ENCODE peak calls at places on chromosomes 2 and 18, in five cellular contexts. W is neural progenitor cell, M is coronary artery, O is upper lobe of right lung, Q is tibial nerve. Y is an unnamed sample.

GRCh38 chr18:8881103-8881502 is 175.7 kb downstream of the MTCL1 start:
- DNase-seq in W (no peak), M (no peak), O (no peak), Q (no peak), Y (no peak)

GRCh38 chr18:62954341-62954740 is 239.0 kb downstream of the PHLPP1 start:
- DNase-seq in W (no peak), M (no peak), O (no peak), Q (no peak), Y (peak; percentile 24)

GRCh38 chr18:21858544-21858943 is 118.0 kb downstream of the MIB1 start:
- DNase-seq in W (no peak), M (no peak), O (no peak), Q (no peak), Y (no peak)

GRCh38 chr18:61606759-61607158 is 273.5 kb downstream of the CDH20 start:
- DNase-seq in W (peak; percentile 56), M (no peak), O (peak; percentile 70), Q (peak; percentile 59), Y (peak; percentile 96)

GRCh38 chr18:13145636-13146190 is 72.8 kb upstream of the LDLRAD4 start:
- DNase-seq in W (no peak), M (no peak), O (no peak), Q (no peak), Y (no peak)

GRCh38 chr18:76466410-76466991 is 28.5 kb downstream of the ZNF516 start:
- DNase-seq in W (no peak), M (peak; percentile 67), O (no peak), Q (no peak), Y (no peak)

GRCh38 chr2:190929919-190930318 is 49.3 kb downstream of the GLS start:
- DNase-seq in W (no peak), M (no peak), O (no peak), Q (no peak), Y (no peak)

GRCh38 chr18:27772081-27772480 is 404.8 kb downstream of the CDH2 start:
- DNase-seq in W (no peak), M (no peak), O (no peak), Q (no peak), Y (no peak)

GRCh38 chr18:39675358-39675757 is 2109.8 kb upstream of the CELF4 start:
- DNase-seq in W (no peak), M (no peak), O (no peak), Q (no peak), Y (no peak)

GRCh38 chr2:54665436-54665856 is 58.0 kb upstream of the EML6 start:
- DNase-seq in W (peak; percentile 86), M (no peak), O (no peak), Q (peak; percentile 53), Y (peak; percentile 69)

GRCh38 chr2:230981704-230982103 is 14.2 kb upstream of the SPATA3 start:
- DNase-seq in W (no peak), M (no peak), O (no peak), Q (no peak), Y (no peak)

GRCh38 chr18:63823516-63824219 is 48.5 kb downstream of the SERPINB7 start:
- DNase-seq in W (peak; percentile 40), M (no peak), O (no peak), Q (peak; percentile 55), Y (peak; percentile 42)

GRCh38 chr2:85446296-85447221 is 28.0 kb downstream of the SH2D6 start:
- DNase-seq in W (no peak), M (no peak), O (no peak), Q (no peak), Y (no peak)

GRCh38 chr2:186342029-186342428 is 144.0 kb upstream of the ZC3H15 start:
- DNase-seq in W (no peak), M (no peak), O (no peak), Q (no peak), Y (no peak)

GRCh38 chr2:96105152-96105915 is 11.0 kb downstream of the ADRA2B start:
- DNase-seq in W (no peak), M (no peak), O (peak; percentile 44), Q (no peak), Y (no peak)

GRCh38 chr2:207289295-207290018 is 123.7 kb upstream of the KLF7 start:
- DNase-seq in W (no peak), M (no peak), O (no peak), Q (no peak), Y (no peak)

GRCh38 chr18:10546557-10547300 is 20.9 kb downstream of the NAPG start:
- DNase-seq in W (no peak), M (no peak), O (no peak), Q (no peak), Y (peak; percentile 62)

GRCh38 chr2:99922664-99923063 is 219.7 kb downstream of the AFF3 start:
- DNase-seq in W (no peak), M (no peak), O (no peak), Q (no peak), Y (no peak)

GRCh38 chr2:181685150-181685688 is 4.9 kb upstream of the NEUROD1 start:
- DNase-seq in W (peak; percentile 68), M (no peak), O (no peak), Q (no peak), Y (peak; percentile 26)

GRCh38 chr2:234955971-234956509 is 4.2 kb downstream of the SH3BP4 start:
- DNase-seq in W (no peak), M (peak; percentile 36), O (no peak), Q (no peak), Y (no peak)

GRCh38 chr18:11818486-11819203 is 32.6 kb upstream of the CHMP1B start:
- DNase-seq in W (no peak), M (no peak), O (no peak), Q (no peak), Y (no peak)

GRCh38 chr2:12202301-12202700 is 455.9 kb downstream of the LPIN1 start:
- DNase-seq in W (no peak), M (no peak), O (no peak), Q (no peak), Y (no peak)

GRCh38 chr2:122078451-122078850 is 323.0 kb downstream of the TSN start:
- DNase-seq in W (no peak), M (no peak), O (no peak), Q (no peak), Y (peak; percentile 16)

GRCh38 chr18:58222439-58223125 is 178.6 kb downstream of the NEDD4L start:
- DNase-seq in W (no peak), M (no peak), O (no peak), Q (no peak), Y (no peak)

GRCh38 chr2:85418132-85419008 is at the start of gene SH2D6:
- DNase-seq in W (peak; percentile 91), M (peak; percentile 92), O (peak; percentile 93), Q (peak; percentile 84), Y (peak; percentile 92)

GRCh38 chr18:25230658-25231326 is 121.2 kb downstream of the ZNF521 start:
- DNase-seq in W (no peak), M (peak; percentile 85), O (no peak), Q (peak; percentile 82), Y (peak; percentile 93)

GRCh38 chr2:177429688-177430325 is 37.2 kb downstream of the AGPS start:
- DNase-seq in W (no peak), M (no peak), O (no peak), Q (no peak), Y (peak; percentile 94)

GRCh38 chr2:225660262-225661091 is 261.0 kb downstream of the NYAP2 start:
- DNase-seq in W (peak; percentile 81), M (no peak), O (peak; percentile 79), Q (peak; percentile 84), Y (peak; percentile 80)

GRCh38 chr18:48122816-48123215 is 192.4 kb upstream of the SMAD2 start:
- DNase-seq in W (no peak), M (no peak), O (no peak), Q (no peak), Y (no peak)

GRCh38 chr18:34809697-34810096 is 99.6 kb downstream of the DTNA start:
- DNase-seq in W (peak; percentile 56), M (no peak), O (no peak), Q (peak; percentile 64), Y (peak; percentile 72)
- TF ChIP-seq CTCF in W (peak; percentile 72), M (no peak), O (peak; percentile 44), Q (peak; percentile 29), Y (peak; percentile 68)

DNA sequence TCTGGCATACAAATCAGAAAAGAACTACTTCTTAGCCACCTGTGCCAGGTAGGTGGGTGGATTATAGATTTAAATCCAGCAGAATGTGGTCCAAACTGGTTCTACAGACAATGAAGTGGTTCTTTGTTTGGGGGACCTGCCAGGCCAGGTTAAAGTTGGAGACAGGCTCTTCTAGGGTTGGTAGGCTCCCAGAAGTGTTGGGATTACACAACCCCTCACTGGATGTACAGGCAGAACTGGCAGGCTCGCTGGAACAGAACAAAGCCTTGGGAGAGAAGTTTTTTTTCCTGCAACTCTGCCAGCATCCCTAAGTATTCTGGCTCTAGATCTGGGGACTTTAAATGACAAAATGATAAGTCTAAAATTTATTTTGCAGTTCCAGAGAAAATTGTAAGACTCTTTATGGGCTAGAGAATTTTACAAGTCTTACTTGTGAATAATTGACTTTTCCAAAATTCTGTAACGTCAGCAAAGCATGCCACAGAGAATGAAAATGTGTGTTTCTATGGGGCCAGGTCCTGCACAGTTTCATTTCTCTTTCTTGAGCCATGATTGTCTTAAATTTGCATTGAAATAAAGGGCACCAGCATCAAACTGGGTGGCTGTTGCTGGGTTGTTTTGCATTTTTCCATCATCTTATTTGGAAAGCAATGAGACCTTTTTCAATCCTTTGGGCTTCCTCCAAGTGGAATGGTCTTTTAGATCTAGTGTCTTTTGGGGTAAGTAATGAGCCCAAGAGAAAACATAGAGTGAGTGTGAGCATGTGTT is 32.2 kb upstream of the ATL2 start:
- DNase-seq in W (no peak), M (no peak), O (peak; percentile 69), Q (peak; percentile 43), Y (peak; percentile 62)
- H3K27ac ChIP-seq in W (no peak overlapping the region), M (no peak overlapping the region), O (peak overlapping the region; percentile 45), Q (no peak overlapping the region), Y (no peak overlapping the region)

GRCh38 chr2:192151848-192152247 is 42.9 kb downstream of the TMEFF2 start:
- DNase-seq in W (no peak), M (no peak), O (no peak), Q (no peak), Y (peak; percentile 27)

GRCh38 chr2:192146069-192147006 is 48.4 kb downstream of the TMEFF2 start:
- DNase-seq in W (no peak), M (no peak), O (no peak), Q (no peak), Y (peak; percentile 62)

GRCh38 chr2:192148241-192148619 is 46.5 kb downstream of the TMEFF2 start:
- DNase-seq in W (no peak), M (no peak), O (no peak), Q (no peak), Y (no peak)

GRCh38 chr2:192150166-192150565 is 44.6 kb downstream of the TMEFF2 start:
- DNase-seq in W (no peak), M (no peak), O (no peak), Q (no peak), Y (no peak)

DNA sequence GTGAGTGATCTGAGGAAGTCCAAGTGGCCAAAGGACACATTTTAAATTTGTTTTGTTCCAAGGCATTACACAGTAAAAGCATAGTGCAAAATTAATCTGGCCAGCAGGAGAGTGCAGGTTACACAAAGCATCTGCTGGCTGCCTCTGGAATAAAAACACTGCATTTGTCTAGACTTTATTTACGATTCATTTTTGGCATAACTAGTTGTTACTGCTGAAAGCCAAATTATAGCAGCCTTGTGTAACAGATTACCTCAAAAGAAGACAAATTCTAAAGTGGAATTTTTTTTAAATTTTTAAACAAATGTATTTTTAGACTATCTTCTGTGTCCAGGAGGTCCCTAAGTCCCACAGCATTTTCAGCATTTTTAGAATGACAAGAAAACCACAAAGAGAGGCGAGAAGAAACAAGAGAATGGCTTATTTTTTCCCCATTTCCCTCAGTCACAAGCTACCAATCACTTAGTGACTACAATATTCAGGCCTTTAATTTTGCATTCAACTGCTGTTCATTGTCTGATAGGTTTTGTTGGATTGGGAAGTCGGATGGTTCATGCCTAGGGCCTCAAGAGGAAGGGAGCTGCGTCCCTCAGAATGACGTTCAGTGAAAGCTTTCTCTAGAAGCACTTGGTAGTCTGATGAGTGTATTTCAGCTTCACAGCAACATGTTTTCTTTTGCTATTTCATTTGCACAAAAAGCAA is 46.0 kb downstream of the TMEFF2 start:
- DNase-seq in W (no peak), M (no peak), O (no peak), Q (no peak), Y (peak; percentile 4)
- TF ChIP-seq CTCF in W (no peak), M (no peak), O (no peak), Q (no peak), Y (peak; percentile 11)

GRCh38 chr2:166862582-166863132 is 25.6 kb upstream of the XIRP2 start:
- DNase-seq in W (no peak), M (no peak), O (no peak), Q (no peak), Y (no peak)
- H3K27ac ChIP-seq in W (no peak overlapping the region), M (no peak overlapping the region), O (no peak overlapping the region), Q (no peak overlapping the region), Y (no peak overlapping the region)